ENCODE peak calls at places on chromosomes 2 and 18, in four cellular contexts. O, C, Y and I are unnamed samples. For H3K27me3, the result is how much of the 10 kb centered on the place peaks cover.

GRCh38 chr2:134674687-134675086 is 44.1 kb downstream of the TMEM163 start:
- DNase-seq in O (no peak), C (peak), Y (no peak), I (no peak)

GRCh38 chr2:173090291-173090877 is 14.7 kb downstream of the MAP3K20 start:
- DNase-seq in C (no peak), Y (no peak), O (peak), I (no peak)

GRCh38 chr2:112776113-112776512 is 8.2 kb downstream of the IL1A start:
- DNase-seq in O (no peak), C (no peak), Y (no peak), I (no peak)

GRCh38 chr2:239259603-239260298 is 141.1 kb downstream of the HDAC4 start:
- DNase-seq in Y (no peak), C (peak), O (peak), I (peak)

GRCh38 chr18:21004721-21005120 is 106.9 kb downstream of the ROCK1 start:
- DNase-seq in Y (no peak), C (peak), O (no peak), I (no peak)

GRCh38 chr18:62485684-62486083 is 37.1 kb upstream of the ZCCHC2 start:
- DNase-seq in O (no peak), Y (no peak), C (no peak), I (peak)

GRCh38 chr2:48715042-48715899 is 40.3 kb downstream of the LHCGR start:
- DNase-seq in Y (no peak), O (no peak), C (peak), I (peak)

GRCh38 chr2:106542730-106543359 is 55.7 kb downstream of the CD8B2 start:
- DNase-seq in O (peak), Y (peak), C (peak), I (peak)

GRCh38 chr2:102256281-102256680 is 55.1 kb upstream of the IL1RL1 start:
- DNase-seq in C (no peak), Y (no peak), O (no peak), I (no peak)

GRCh38 chr2:25597881-25598280 is 75.5 kb downstream of the DTNB start:
- DNase-seq in C (no peak), Y (no peak), O (no peak), I (no peak)

GRCh38 chr2:54077088-54077900 is 38.1 kb upstream of the ACYP2 start:
- DNase-seq in C (no peak), Y (no peak), O (no peak), I (no peak)

GRCh38 chr2:54076577-54076976 is 38.8 kb upstream of the ACYP2 start:
- DNase-seq in O (no peak), C (peak), Y (no peak), I (no peak)

GRCh38 chr2:54074636-54075341 is 40.6 kb upstream of the ACYP2 start:
- DNase-seq in O (no peak), Y (no peak), C (no peak), I (no peak)

GRCh38 chr2:54079331-54079730 is 36.1 kb upstream of the ACYP2 start:
- DNase-seq in O (no peak), C (no peak), Y (no peak), I (no peak)

GRCh38 chr2:54073796-54074195 is 41.6 kb upstream of the ACYP2 start:
- DNase-seq in C (no peak), O (no peak), Y (no peak), I (no peak)
- H3K27ac ChIP-seq in C (no peak), O (no peak), Y (no peak), I (no peak)

DNA sequence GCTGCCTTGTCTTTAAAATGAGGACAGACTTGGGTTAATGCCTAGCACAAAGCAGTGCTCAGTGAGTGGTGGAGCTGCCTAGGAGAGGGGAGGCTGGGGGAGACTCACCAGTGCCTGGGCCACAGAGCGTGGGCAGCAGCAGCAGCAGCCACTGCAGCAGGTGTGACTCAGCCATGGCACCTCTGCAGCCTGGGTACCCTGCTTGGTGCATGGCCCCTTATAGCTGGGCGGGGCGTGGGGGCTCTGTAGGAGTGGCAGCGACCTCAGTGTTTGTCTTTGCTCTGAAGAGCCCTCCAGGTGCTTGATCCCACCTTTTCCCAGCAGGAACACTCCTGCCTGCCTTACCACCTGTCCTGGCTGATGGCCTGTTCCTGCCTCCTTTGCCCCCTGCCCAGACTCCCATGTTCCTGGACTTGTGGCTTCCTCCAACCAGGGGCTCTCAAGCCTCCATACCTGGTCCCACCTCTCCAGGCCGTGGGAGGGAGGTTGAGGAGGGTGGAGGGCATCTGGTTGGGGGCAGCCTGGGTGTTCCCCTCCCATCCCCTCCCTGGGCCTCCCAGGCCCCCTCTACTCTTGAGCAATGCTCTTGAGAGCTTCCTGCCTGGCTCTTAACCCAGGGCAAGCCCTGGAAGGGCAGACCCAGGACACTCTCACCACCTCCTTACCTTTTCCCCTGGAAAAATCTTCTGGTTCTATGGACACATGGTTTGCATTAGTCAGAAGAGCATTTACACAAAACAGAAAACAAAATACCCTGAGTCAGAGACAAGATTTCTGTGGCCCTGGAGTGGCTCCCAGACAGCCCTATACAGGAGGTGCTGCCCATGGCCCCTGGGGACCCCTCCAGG is at the start of gene SFTPB:
- DNase-seq in C (no peak), O (no peak), Y (no peak), I (no peak)
- H3K27me3 ChIP-seq in C (under half), O (under half), Y (under half), I (under half)

GRCh38 chr2:157761520-157761919 is 114.6 kb downstream of the ACVR1 start:
- DNase-seq in C (no peak), Y (no peak), O (no peak), I (no peak)
- H3K27ac ChIP-seq in C (no peak), Y (no peak), O (no peak), I (no peak)

GRCh38 chr2:118089015-118089800 is 937 bp downstream of the INSIG2 start:
- DNase-seq in Y (no peak), O (peak), C (peak), I (no peak)

GRCh38 chr2:118086024-118086633 is 2.1 kb upstream of the INSIG2 start:
- DNase-seq in Y (no peak), C (no peak), O (no peak), I (no peak)

GRCh38 chr2:118088051-118089014 is at the start of gene INSIG2:
- DNase-seq in Y (peak), O (peak), C (peak), I (peak)

GRCh38 chr2:118084483-118085089 is 3.7 kb upstream of the INSIG2 start:
- DNase-seq in O (no peak), Y (no peak), C (no peak), I (no peak)

GRCh38 chr2:118085173-118086023 is 2.9 kb upstream of the INSIG2 start:
- DNase-seq in O (no peak), C (no peak), Y (no peak), I (no peak)
- H3K27me3 ChIP-seq in O (under half), C (under half), Y (under half), I (under half)

DNA sequence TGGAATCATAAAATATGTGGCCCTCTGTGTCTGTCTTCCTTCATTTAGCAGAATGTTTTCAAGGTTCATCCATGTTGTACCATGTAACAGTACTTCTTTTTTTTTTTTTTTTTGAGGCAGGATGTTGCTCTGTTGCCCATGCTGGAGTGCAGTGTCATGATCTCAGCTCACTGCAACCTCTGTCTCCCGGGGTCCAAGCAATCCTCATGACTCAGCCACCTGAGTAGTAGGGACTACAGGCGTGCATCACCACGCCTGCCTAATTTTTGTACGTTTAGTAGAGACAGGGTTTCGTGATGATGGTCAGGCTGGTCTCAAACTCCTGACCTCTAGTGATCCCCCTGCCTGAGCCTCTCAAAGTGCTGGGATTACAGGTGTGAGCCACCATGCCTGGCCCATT is 31.2 kb downstream of the RAB1A start:
- DNase-seq in O (no peak), C (no peak), Y (no peak), I (no peak)
- H3K27ac ChIP-seq in O (no peak), C (no peak), Y (no peak), I (no peak)

DNA sequence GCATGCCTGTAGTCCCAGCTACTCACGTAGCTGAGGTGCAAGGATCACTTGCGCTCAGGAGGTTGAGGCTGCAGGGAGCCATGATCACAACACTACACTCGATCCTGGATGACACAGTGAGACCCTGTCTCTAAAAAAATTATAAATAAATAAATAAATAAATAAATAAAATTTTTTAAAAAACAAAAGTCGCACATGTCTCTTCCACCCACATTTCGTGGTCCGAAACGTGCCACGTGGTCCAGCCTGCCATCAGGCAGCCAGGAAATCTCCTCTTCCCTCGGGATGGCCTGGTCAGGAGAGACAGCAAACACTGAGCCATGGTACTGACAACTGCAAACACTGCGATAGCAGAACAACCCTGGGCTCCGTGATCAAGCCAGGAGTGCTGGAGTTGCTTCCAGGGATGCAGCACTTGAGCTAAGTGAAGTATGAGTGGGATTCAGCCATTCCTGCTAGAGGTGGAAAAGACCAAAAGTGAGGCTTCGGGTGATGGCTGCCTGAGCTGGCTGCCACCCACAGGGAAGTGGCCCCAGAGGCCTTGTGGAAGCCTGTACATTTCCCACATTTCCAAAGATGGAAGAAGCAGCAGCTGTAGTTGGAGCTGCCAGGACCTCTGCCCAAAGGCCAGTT is 193.1 kb downstream of the SMAD2 start:
- DNase-seq in C (no peak), O (peak), Y (no peak), I (no peak)
- H3K27me3 ChIP-seq in C (under half), O (under half), Y (under half), I (under half)

DNA sequence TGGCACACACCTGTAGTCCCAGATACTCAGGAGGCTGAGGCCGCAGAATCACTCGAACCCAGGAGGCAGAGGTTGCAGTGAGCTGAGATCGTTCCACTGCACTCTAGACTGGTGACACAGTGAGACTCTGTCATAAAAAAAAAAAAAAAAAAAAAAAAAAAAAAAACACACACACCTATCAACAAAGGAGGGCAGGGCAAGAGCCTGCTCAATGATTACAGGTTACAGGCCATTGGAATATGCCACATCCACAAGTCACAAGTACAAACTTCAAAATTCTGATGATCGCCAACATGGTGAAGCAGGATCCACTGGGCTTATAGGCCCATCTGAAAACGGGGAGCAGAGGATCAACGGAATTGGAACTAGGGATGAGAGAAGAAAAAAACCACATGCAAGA is 6.3 kb downstream of the MYO5B start:
- DNase-seq in O (no peak), Y (no peak), C (no peak), I (no peak)
- H3K27ac ChIP-seq in O (no peak), Y (no peak), C (no peak), I (no peak)

DNA sequence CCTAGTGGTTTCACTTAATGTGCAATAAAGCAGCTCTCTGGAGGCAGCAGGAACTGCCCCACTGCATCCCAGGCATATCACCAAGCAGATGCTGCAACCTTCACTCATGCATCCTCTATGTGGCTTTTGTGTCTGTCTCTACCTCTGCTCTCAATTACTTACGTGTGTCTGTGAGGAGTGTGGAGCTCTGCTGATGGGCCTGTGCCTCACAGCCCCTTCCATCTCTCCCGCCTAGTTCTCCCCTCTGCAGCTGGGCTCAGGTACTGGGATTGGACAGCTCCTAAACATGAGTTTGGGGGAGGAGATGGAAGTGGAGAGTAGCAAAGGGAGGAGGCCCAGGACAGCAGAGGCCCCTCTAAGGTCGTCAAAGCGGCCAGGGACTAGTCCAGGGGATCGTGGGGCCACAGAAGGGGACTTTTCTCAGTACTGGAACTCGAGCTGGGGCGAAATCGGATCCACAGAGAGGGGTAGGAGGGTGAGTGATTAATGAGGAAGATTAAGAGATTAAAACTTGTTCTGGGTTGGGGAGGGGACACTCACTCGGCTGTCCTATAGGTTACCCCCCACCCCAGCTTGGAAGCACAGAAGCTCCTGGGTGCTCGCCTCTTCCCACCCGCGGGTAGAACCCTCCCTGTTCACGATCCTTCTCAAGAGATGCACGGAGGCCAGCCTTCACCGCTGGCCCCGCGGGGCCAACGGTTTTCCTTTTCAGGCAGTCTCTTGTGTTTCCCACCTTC is 2.1 kb upstream of the LBX2 start:
- DNase-seq in Y (no peak), C (no peak), O (peak), I (no peak)
- H3K27me3 ChIP-seq in Y (under half), C (under half), O (half or more), I (under half)